ENCODE peak calls at places on chromosomes 4 and X, in seven cellular contexts. Z, M, S, G, W, Q and E are unnamed samples.

GRCh38 chrX:56762707-56763555 is 33.9 kb downstream of the NBDY start:
- DNase-seq in Z (no peak), M (no peak), S (no peak), G (no peak), W (no peak), Q (no peak), E (no peak)

GRCh38 chrX:3639236-3639635 is 74.2 kb downstream of the PRKX start:
- DNase-seq in Z (no peak), M (no peak), S (no peak), G (no peak), W (no peak), Q (no peak), E (no peak)

GRCh38 chr4:139419388-139419914 is 34.5 kb upstream of the RAB33B start:
- DNase-seq in Z (no peak), M (no peak), S (peak; percentile 76), G (no peak), W (no peak), Q (peak; percentile 86), E (peak; percentile 39)

GRCh38 chr4:80153800-80154546 is 43.3 kb upstream of the PRDM8 start:
- DNase-seq in Z (no peak), M (no peak), S (no peak), G (no peak), W (no peak), Q (peak; percentile 71), E (no peak)

GRCh38 chr4:24115101-24115500 is 225.3 kb upstream of the PPARGC1A start:
- DNase-seq in Z (no peak), M (no peak), S (no peak), G (no peak), W (no peak), Q (no peak), E (no peak)

GRCh38 chrX:149161438-149162088 is 343.5 kb downstream of the IDS start:
- DNase-seq in Z (no peak), M (no peak), S (no peak), G (no peak), W (no peak), Q (no peak), E (no peak)

GRCh38 chr4:170226288-170226687 is 136.5 kb upstream of the AADAT start:
- DNase-seq in Z (no peak), M (no peak), S (no peak), G (no peak), W (no peak), Q (no peak), E (no peak)

GRCh38 chr4:182925298-182925738 is 8.1 kb upstream of the DCTD start:
- DNase-seq in Z (peak; percentile 52), M (peak; percentile 31), S (peak; percentile 54), G (peak; percentile 91), W (peak; percentile 63), Q (peak; percentile 84), E (no peak)

GRCh38 chr4:134201216-134202098 is at the start of gene PABPC4L:
- DNase-seq in Z (no peak), M (peak; percentile 63), S (peak; percentile 24), G (no peak), W (no peak), Q (peak; percentile 24), E (peak; percentile 20)

GRCh38 chrX:14801136-14801535 is 71.7 kb downstream of the FANCB start:
- DNase-seq in Z (no peak), M (no peak), S (no peak), G (no peak), W (no peak), Q (peak; percentile 19), E (no peak)

GRCh38 chr4:78749258-78749971 is 26.7 kb upstream of the BMP2K start:
- DNase-seq in Z (no peak), M (no peak), S (no peak), G (no peak), W (no peak), Q (no peak), E (no peak)

GRCh38 chrX:5113128-5113527 is 1115.5 kb downstream of the NLGN4X start:
- DNase-seq in Z (peak; percentile 54), M (no peak), S (no peak), G (no peak), W (no peak), Q (no peak), E (no peak)

GRCh38 chr4:156609421-156609820 is 362.2 kb downstream of the PDGFC start:
- DNase-seq in Z (no peak), M (no peak), S (peak; percentile 36), G (no peak), W (no peak), Q (no peak), E (no peak)

GRCh38 chr4:108772402-108772801 is 9.5 kb upstream of the ETNPPL start:
- DNase-seq in Z (no peak), M (no peak), S (no peak), G (no peak), W (no peak), Q (no peak), E (no peak)

GRCh38 chr4:3715251-3716033 is 50.7 kb upstream of the ADRA2C start:
- DNase-seq in Z (no peak), M (no peak), S (no peak), G (no peak), W (peak; percentile 33), Q (no peak), E (no peak)

GRCh38 chr4:153467897-153468262 is 1.7 kb downstream of the TMEM131L start:
- DNase-seq in Z (no peak), M (no peak), S (no peak), G (no peak), W (no peak), Q (no peak), E (no peak)

GRCh38 chr4:41414380-41414779 is 123.6 kb upstream of the LIMCH1 start:
- DNase-seq in Z (no peak), M (no peak), S (no peak), G (no peak), W (no peak), Q (no peak), E (no peak)

GRCh38 chr4:41160010-41160789 is 54.1 kb downstream of the APBB2 start:
- DNase-seq in Z (peak; percentile 83), M (no peak), S (no peak), G (peak; percentile 93), W (no peak), Q (peak; percentile 96), E (no peak)

GRCh38 chr4:103026868-103027267 is 7.4 kb upstream of the SLC9B1 start:
- DNase-seq in Z (no peak), M (no peak), S (no peak), G (no peak), W (no peak), Q (peak; percentile 13), E (no peak)

GRCh38 chr4:169164669-169165415 is 105.9 kb downstream of the SH3RF1 start:
- DNase-seq in Z (no peak), M (no peak), S (no peak), G (no peak), W (no peak), Q (peak; percentile 32), E (no peak)

GRCh38 chr4:153471691-153472080 is 5.5 kb downstream of the TMEM131L start:
- DNase-seq in Z (peak; percentile 42), M (no peak), S (no peak), G (no peak), W (no peak), Q (no peak), E (no peak)

GRCh38 chr4:148021706-148022105 is 289.8 kb downstream of the ARHGAP10 start:
- DNase-seq in Z (no peak), M (no peak), S (no peak), G (no peak), W (no peak), Q (no peak), E (no peak)

GRCh38 chrX:14865201-14865600 is 7.7 kb downstream of the FANCB start:
- DNase-seq in Z (no peak), M (no peak), S (no peak), G (no peak), W (no peak), Q (peak; percentile 41), E (no peak)

GRCh38 chr4:20432098-20432497 is 180.4 kb downstream of the SLIT2 start:
- DNase-seq in Z (no peak), M (no peak), S (no peak), G (no peak), W (no peak), Q (no peak), E (no peak)

GRCh38 chr4:89249313-89249712 is 58.3 kb downstream of the GPRIN3 start:
- DNase-seq in Z (no peak), M (no peak), S (no peak), G (no peak), W (no peak), Q (no peak), E (no peak)

GRCh38 chrX:21770631-21771321 is 12.9 kb upstream of the SMPX start:
- DNase-seq in Z (no peak), M (no peak), S (no peak), G (peak; percentile 45), W (no peak), Q (no peak), E (no peak)
- TF ChIP-seq CTCF in Z (no peak), M (no peak), S (no peak), G (no peak), W (no peak), Q (no peak), E (no peak)

DNA sequence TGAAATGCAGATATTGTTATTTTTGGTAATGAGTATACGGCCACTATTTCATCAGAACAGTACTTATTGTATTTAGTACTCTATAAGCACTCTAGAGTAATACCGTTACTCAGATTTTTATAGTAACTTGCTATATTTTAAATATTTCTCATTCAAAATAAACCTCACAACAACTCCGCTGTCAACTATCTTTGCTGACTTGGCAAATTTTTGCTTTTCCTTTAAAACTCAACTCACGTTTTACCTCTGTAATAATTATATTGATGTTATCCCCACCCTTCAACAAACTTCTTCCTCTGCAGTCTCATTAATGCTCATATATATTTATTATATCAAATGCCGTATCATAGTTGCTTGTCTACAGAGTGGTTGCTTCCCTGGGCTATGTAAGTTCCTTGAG is 9.0 kb downstream of the JCHAIN start:
- DNase-seq in Z (no peak), M (no peak), S (no peak), G (no peak), W (no peak), Q (no peak), E (no peak)
- H3K4me3 ChIP-seq in Z (no peak overlapping the region), M (no peak overlapping the region), S (no peak overlapping the region), G (no peak overlapping the region), W (no peak overlapping the region), Q (no peak overlapping the region), E (no peak overlapping the region)

DNA sequence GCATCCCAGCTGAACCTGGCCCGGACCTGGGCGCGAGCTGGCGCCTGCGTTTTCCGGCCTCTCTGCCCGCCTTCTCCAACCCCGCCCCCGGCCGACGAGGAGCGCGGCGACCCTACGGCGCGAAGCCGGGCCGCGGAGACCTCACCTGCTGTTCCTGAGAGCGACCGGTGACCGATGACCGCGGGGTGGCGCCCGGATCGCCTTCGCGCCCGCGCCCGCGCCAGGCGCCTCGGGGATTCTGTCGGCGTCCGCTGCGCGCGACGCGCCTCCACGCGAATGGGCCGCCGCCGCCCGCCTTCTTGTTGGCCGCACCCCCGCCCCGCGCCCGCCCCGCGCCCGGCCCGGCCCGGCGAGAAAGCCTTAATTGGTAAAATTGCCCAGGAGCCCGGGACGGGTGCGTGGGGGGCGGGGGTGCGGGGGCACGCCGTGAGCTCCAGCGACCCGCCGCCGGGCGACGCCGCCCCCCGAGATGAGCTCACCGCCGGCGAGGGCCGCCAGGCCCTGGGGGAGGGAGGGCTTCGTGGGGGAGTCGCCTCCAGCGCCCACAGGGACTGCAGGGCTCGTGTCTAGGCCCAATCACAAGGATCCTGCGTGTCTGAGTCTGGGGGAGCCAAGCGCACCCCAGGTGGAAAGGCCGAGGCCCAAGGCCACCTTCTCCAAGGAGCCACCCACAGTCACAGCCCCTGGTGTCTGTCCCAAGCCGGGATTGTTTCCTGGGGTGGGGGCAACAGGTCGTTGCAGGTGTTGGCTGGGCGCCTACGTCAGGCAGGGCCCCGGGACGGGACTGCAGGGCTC is at the start of gene FLNA:
- DNase-seq in Z (no peak), M (peak; percentile 71), S (peak; percentile 41), G (no peak), W (no peak), Q (no peak), E (no peak)
- H3K27ac ChIP-seq in Z (peak within 1 kb of the TSS; percentile 47), M (peak within 1 kb of the TSS; percentile 76), S (peak within 1 kb of the TSS; percentile 98), G (peak within 1 kb of the TSS; percentile 94), W (peak within 1 kb of the TSS; percentile 76), Q (peak within 1 kb of the TSS; percentile 97), E (peak within 1 kb of the TSS; percentile 77)

GRCh38 chrX:110204986-110205385 is 112.9 kb downstream of the AMMECR1 start:
- DNase-seq in Z (no peak), M (no peak), S (no peak), G (no peak), W (no peak), Q (peak; percentile 80), E (no peak)
- TF ChIP-seq CTCF in Z (no peak), M (no peak), S (no peak), G (no peak), W (no peak), Q (no peak), E (no peak)